ENCODE peak calls at places on chromosomes 1 and 21, in nine cellular contexts. J is suprapubic skin, R is A549, L is sigmoid colon, Q is GM12878, B is ovary, M is transverse colon, Y is tibial nerve, C is esophagus muscularis mucosa. D is an unnamed sample.
A peak's percentile ranks its signal among the peaks of the same experiment; 100 is the strongest.

GRCh38 chr1:96508226-96508625 is 213.4 kb upstream of the PTBP2 start:
- DNase-seq in J (no peak), R (no peak), L (no peak), Q (no peak), B (no peak), M (no peak), Y (no peak), C (no peak), D (no peak)

GRCh38 chr1:112618114-112618720 is 724 bp downstream of the ST7L start:
- DNase-seq in J (no peak), R (peak; percentile 21), L (no peak), Q (no peak), B (no peak), M (no peak), Y (peak; percentile 13), C (no peak), D (no peak)

GRCh38 chr21:38159355-38159754 is 97.4 kb upstream of the KCNJ15 start:
- DNase-seq in J (no peak), R (peak; percentile 59), L (no peak), Q (peak; percentile 19), B (peak; percentile 50), M (peak; percentile 58), Y (peak; percentile 70), C (no peak), D (peak; percentile 70)

GRCh38 chr1:40928699-40929098 is 50.8 kb upstream of the CTPS1 start:
- DNase-seq in J (no peak), R (no peak), L (peak; percentile 8), Q (no peak), B (no peak), M (no peak), Y (no peak), C (no peak), D (no peak)

GRCh38 chr1:157961805-157962762 is 31.4 kb upstream of the KIRREL1 start:
- DNase-seq in J (no peak), R (peak; percentile 16), L (no peak), Q (no peak), B (no peak), M (no peak), Y (no peak), C (no peak), D (no peak)

GRCh38 chr1:28199328-28200233 is 23.1 kb upstream of the PTAFR start:
- DNase-seq in J (no peak), R (no peak), L (no peak), Q (peak; percentile 99), B (no peak), M (peak; percentile 57), Y (no peak), C (no peak), D (peak; percentile 42)

GRCh38 chr1:84611796-84612195 is 37.6 kb upstream of the CTBS start:
- DNase-seq in J (no peak), R (no peak), L (no peak), Q (no peak), B (no peak), M (no peak), Y (no peak), C (peak; percentile 75), D (no peak)

GRCh38 chr1:241579434-241579833 is 47.3 kb downstream of the KMO start:
- DNase-seq in J (no peak), R (no peak), L (no peak), Q (no peak), B (no peak), M (no peak), Y (no peak), C (no peak), D (no peak)

GRCh38 chr1:117735045-117735992 is 129.5 kb downstream of the TENT5C start:
- DNase-seq in J (no peak), R (peak; percentile 8), L (no peak), Q (peak; percentile 9), B (no peak), M (peak; percentile 52), Y (peak; percentile 16), C (no peak), D (peak; percentile 43)

DNA sequence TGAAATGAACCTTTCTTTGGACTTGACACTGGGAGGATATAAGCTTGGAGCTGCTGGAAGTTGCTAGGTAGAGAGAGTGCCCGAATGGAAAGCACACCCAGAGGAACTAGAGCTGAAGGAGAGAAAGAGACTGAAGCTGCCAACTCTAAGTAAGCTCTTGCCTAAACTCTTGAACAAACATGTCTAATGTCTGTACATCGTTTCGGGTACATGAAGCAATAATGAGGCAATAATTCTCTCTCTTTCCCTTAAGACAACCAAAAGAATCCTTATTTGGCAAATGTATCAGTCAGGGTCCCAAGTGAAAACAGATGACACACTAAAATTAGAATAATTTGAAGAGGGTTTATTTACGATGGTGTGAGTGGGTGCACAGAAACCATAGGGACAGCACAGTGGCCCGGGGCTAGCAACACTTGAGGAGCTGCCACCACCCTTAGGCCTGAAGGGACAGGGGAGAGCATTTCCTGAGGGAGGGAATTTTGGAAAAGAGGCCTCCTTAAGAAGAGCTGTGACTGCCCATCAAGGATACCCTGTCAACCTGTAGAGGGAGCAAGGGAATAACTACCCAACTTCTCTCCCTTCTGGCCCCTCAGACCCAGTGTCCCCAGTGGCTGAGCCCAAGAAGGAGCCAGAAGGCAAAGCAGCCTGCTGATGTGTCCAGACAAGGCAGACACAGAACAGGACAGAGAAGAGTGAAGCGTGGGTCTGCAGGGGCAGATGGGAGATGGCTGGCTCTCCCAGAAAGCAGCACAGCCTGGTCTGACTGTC is 36.1 kb upstream of the KHDRBS1 start:
- DNase-seq in J (no peak), R (peak; percentile 65), L (no peak), Q (no peak), B (no peak), M (no peak), Y (no peak), C (no peak), D (no peak)
- TF ChIP-seq CTCF in J (peak; percentile 13), R (no peak), L (no peak), Q (peak; percentile 54), B (no peak), M (peak; percentile 27), Y (peak; percentile 44), C (peak; percentile 25), D (peak; percentile 12)

GRCh38 chr1:29342351-29342750 is 106.0 kb downstream of the PTPRU start:
- DNase-seq in J (no peak), R (no peak), L (peak; percentile 40), Q (no peak), B (no peak), M (no peak), Y (no peak), C (no peak), D (no peak)

GRCh38 chr1:29344336-29344735 is 108.0 kb downstream of the PTPRU start:
- DNase-seq in J (no peak), R (no peak), L (peak; percentile 52), Q (no peak), B (no peak), M (no peak), Y (no peak), C (no peak), D (no peak)

GRCh38 chr1:29343908-29344307 is 107.6 kb downstream of the PTPRU start:
- DNase-seq in J (no peak), R (no peak), L (peak; percentile 49), Q (no peak), B (no peak), M (no peak), Y (no peak), C (no peak), D (no peak)

GRCh38 chr1:29343476-29343875 is 107.2 kb downstream of the PTPRU start:
- DNase-seq in J (no peak), R (no peak), L (no peak), Q (no peak), B (no peak), M (no peak), Y (no peak), C (no peak), D (no peak)

DNA sequence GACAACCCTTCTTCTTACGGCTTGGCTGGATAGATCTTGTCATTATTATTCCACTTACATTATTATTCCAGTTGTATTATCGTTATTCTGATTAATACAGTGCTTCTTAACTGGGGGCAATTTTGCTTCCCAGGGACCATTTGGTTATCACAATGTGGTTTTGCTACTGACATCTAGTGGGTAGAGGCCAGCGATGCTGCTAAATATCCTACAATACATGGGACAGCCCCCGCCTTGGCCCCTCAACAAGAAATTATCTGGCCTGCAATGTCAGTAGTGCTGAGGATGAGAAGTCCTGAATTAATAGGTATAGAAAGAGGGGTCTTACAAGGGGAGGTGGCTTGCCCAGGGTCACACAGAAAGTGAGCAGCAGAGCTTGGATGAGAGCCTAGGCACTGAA is 105.6 kb downstream of the PTPRU start:
- DNase-seq in J (no peak), R (no peak), L (no peak), Q (no peak), B (no peak), M (no peak), Y (no peak), C (no peak), D (no peak)
- TF ChIP-seq EP300 in J (no peak), R (no peak), L (no peak), Q (no peak), B (no peak), M (no peak), Y (no peak), C (no peak), D (no peak)

DNA sequence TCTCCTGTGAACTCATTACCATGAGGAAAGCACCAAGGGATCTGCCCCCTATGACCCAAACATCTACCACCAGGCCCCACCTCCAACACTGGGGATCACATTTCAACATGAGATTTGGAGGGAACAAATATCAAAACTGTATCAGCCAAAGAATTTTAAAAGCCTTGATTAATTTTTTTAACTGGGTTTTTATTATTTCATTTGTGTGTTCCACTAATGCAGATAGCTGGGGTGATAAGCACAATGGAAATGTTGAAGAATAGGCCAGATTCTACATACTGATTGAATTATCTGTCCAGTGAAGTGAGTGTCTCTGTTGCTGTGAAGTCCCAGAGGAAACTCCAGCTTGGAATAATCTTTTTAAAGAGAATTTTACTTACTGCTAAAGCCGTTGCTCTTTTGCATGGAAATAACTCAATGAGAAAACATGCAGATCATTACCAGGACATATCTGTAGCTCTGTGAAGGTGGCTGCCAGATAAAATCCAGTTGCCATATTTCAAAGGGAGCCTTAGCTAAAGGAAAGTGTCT is 44.3 kb upstream of the DHCR24 start:
- DNase-seq in J (no peak), R (no peak), L (no peak), Q (no peak), B (no peak), M (no peak), Y (no peak), C (no peak), D (no peak)
- TF ChIP-seq CTCF in J (no peak), R (no peak), L (no peak), Q (no peak), B (no peak), M (no peak), Y (no peak), C (no peak), D (no peak)

GRCh38 chr1:118827207-118827606 is 160.9 kb downstream of the TBX15 start:
- DNase-seq in J (no peak), R (no peak), L (no peak), Q (no peak), B (no peak), M (no peak), Y (no peak), C (no peak), D (no peak)

GRCh38 chr1:118815909-118816308 is 172.2 kb downstream of the TBX15 start:
- DNase-seq in J (no peak), R (no peak), L (no peak), Q (no peak), B (no peak), M (no peak), Y (no peak), C (no peak), D (no peak)

GRCh38 chr1:118826669-118827068 is 161.5 kb downstream of the TBX15 start:
- DNase-seq in J (no peak), R (peak; percentile 2), L (no peak), Q (no peak), B (no peak), M (no peak), Y (no peak), C (no peak), D (no peak)

GRCh38 chr1:118825619-118826018 is 162.5 kb downstream of the TBX15 start:
- DNase-seq in J (no peak), R (no peak), L (no peak), Q (no peak), B (no peak), M (no peak), Y (no peak), C (no peak), D (no peak)

GRCh38 chr1:118821801-118822200 is 166.3 kb downstream of the TBX15 start:
- DNase-seq in J (no peak), R (no peak), L (no peak), Q (no peak), B (no peak), M (no peak), Y (peak; percentile 16), C (no peak), D (no peak)
- TF ChIP-seq EP300 in J (no peak), R (no peak), L (no peak), Q (no peak), B (no peak), M (no peak), Y (no peak), C (no peak), D (no peak)